ENCODE peak calls at places on chromosomes 7 and 10, in seven cellular contexts. I is WERI-Rb-1; W is lower lobe of right lung; C is GOT3; O is T-cell; T is skeletal muscle cell; V is naive thymus-derived CD8-positive, alpha-beta T cell. Q is an unnamed sample.

GRCh38 chr7:135380351-135380750 is 129.6 kb downstream of the CNOT4 start:
- DNase-seq in I (no peak), W (no peak), C (no peak), O (no peak), T (no peak), V (no peak), Q (no peak)

GRCh38 chr7:113263749-113264148 is 145.4 kb upstream of the SMIM30 start:
- DNase-seq in I (no peak), W (no peak), C (no peak), O (no peak), T (no peak), V (no peak), Q (no peak)

GRCh38 chr7:77759294-77759889 is 38.8 kb downstream of the TMEM60 start:
- DNase-seq in I (peak; percentile 51), W (no peak), C (no peak), O (peak; percentile 48), T (peak; percentile 25), V (peak; percentile 62), Q (peak; percentile 49)

GRCh38 chr10:52747680-52748079 is 24.9 kb downstream of the MBL2 start:
- DNase-seq in I (no peak), W (no peak), C (no peak), O (no peak), T (no peak), V (no peak), Q (no peak)

GRCh38 chr7:30865821-30866220 is 45.8 kb upstream of the AQP1 start:
- DNase-seq in I (no peak), W (no peak), C (no peak), O (no peak), T (no peak), V (no peak), Q (no peak)

GRCh38 chr7:86932038-86932512 is 127.4 kb downstream of the ELAPOR2 start:
- DNase-seq in I (no peak), W (no peak), C (no peak), O (no peak), T (peak; percentile 66), V (no peak), Q (no peak)

GRCh38 chr10:61289813-61290212 is 163.4 kb downstream of the TMEM26 start:
- DNase-seq in I (no peak), W (no peak), C (no peak), O (no peak), T (no peak), V (no peak), Q (no peak)

GRCh38 chr10:1358860-1359598 is 302.8 kb downstream of the WDR37 start:
- DNase-seq in I (no peak), W (no peak), C (no peak), O (no peak), T (no peak), V (no peak), Q (no peak)

GRCh38 chr7:142992427-142992826 is 30.3 kb upstream of the KEL start:
- DNase-seq in I (no peak), W (no peak), C (no peak), O (no peak), T (no peak), V (no peak), Q (no peak)

GRCh38 chr7:105521027-105521730 is 892 bp downstream of the PUS7 start:
- DNase-seq in I (peak; percentile 59), W (peak; percentile 82), C (peak; percentile 35), O (no peak), T (peak; percentile 4), V (no peak), Q (no peak)

GRCh38 chr10:61902448-61903183 is 1.1 kb downstream of the ARID5B start:
- DNase-seq in I (peak; percentile 27), W (peak; percentile 47), C (no peak), O (peak; percentile 56), T (no peak), V (peak; percentile 47), Q (no peak)

GRCh38 chr7:65953321-65953720 is 28.7 kb downstream of the GUSB start:
- DNase-seq in I (no peak), W (no peak), C (no peak), O (no peak), T (no peak), V (no peak), Q (no peak)

GRCh38 chr7:2120841-2121830 is 111.6 kb downstream of the MAD1L1 start:
- DNase-seq in I (no peak), W (no peak), C (no peak), O (no peak), T (no peak), V (no peak), Q (no peak)

GRCh38 chr10:8053446-8054242 is 844 bp upstream of the GATA3 start:
- DNase-seq in I (peak; percentile 49), W (peak; percentile 84), C (peak; percentile 28), O (peak; percentile 85), T (peak; percentile 7), V (peak; percentile 89), Q (no peak)

GRCh38 chr7:8261711-8262695 is at the start of gene ICA1:
- DNase-seq in I (peak; percentile 83), W (peak; percentile 80), C (no peak), O (peak; percentile 1), T (no peak), V (no peak), Q (no peak)

GRCh38 chr7:22269963-22270362 is 87.0 kb downstream of the RAPGEF5 start:
- DNase-seq in I (no peak), W (no peak), C (no peak), O (no peak), T (no peak), V (no peak), Q (no peak)

GRCh38 chr7:69880848-69881247 is 282.6 kb downstream of the AUTS2 start:
- DNase-seq in I (peak; percentile 70), W (no peak), C (no peak), O (no peak), T (no peak), V (no peak), Q (no peak)

GRCh38 chr7:43612599-43613589 is 30.0 kb downstream of the STK17A start:
- DNase-seq in I (no peak), W (no peak), C (no peak), O (no peak), T (peak; percentile 25), V (no peak), Q (no peak)

GRCh38 chr7:66683770-66684123 is 55.1 kb downstream of the KCTD7 start:
- DNase-seq in I (no peak), W (no peak), C (no peak), O (no peak), T (no peak), V (no peak), Q (no peak)

GRCh38 chr10:106795619-106796018 is 368.9 kb downstream of the SORCS1 start:
- DNase-seq in I (peak; percentile 58), W (no peak), C (no peak), O (no peak), T (no peak), V (no peak), Q (no peak)

GRCh38 chr10:110733256-110733952 is 89.3 kb downstream of the RBM20 start:
- DNase-seq in I (no peak), W (no peak), C (no peak), O (no peak), T (no peak), V (no peak), Q (no peak)

GRCh38 chr7:134071355-134072331 is 55.5 kb upstream of the LRGUK start:
- DNase-seq in I (no peak), W (no peak), C (no peak), O (no peak), T (no peak), V (no peak), Q (no peak)

GRCh38 chr7:133601607-133602006 is 348.7 kb downstream of the EXOC4 start:
- DNase-seq in I (no peak), W (no peak), C (no peak), O (no peak), T (no peak), V (no peak), Q (no peak)

GRCh38 chr10:29532256-29532878 is 102.4 kb downstream of the SVIL start:
- DNase-seq in I (no peak), W (no peak), C (no peak), O (no peak), T (no peak), V (no peak), Q (no peak)

GRCh38 chr7:118671149-118671548 is 446.6 kb downstream of the ANKRD7 start:
- DNase-seq in I (no peak), W (no peak), C (no peak), O (no peak), T (no peak), V (no peak), Q (no peak)

GRCh38 chr7:1673581-1674102 is 3.6 kb downstream of the ELFN1 start:
- DNase-seq in I (no peak), W (peak; percentile 28), C (no peak), O (no peak), T (no peak), V (no peak), Q (no peak)

GRCh38 chr10:5615263-5615820 is 51.1 kb downstream of the ASB13 start:
- DNase-seq in I (no peak), W (no peak), C (no peak), O (no peak), T (no peak), V (no peak), Q (no peak)

GRCh38 chr10:49161411-49161997 is 26.7 kb downstream of the TMEM273 start:
- DNase-seq in I (no peak), W (no peak), C (no peak), O (no peak), T (no peak), V (no peak), Q (no peak)

GRCh38 chr7:148838905-148839304 is 45.2 kb downstream of the EZH2 start:
- DNase-seq in I (no peak), W (no peak), C (no peak), O (no peak), T (no peak), V (no peak), Q (no peak)

GRCh38 chr10:126935263-126935946 is 30.2 kb downstream of the DOCK1 start:
- DNase-seq in I (no peak), W (no peak), C (no peak), O (no peak), T (no peak), V (no peak), Q (peak; percentile 21)

GRCh38 chr10:12097791-12098190 is 29.0 kb downstream of the DHTKD1 start:
- DNase-seq in I (no peak), W (no peak), C (no peak), O (no peak), T (no peak), V (no peak), Q (no peak)

GRCh38 chr10:49734676-49735075 is 27.4 kb downstream of the OGDHL start:
- DNase-seq in I (no peak), W (no peak), C (no peak), O (no peak), T (no peak), V (no peak), Q (no peak)

GRCh38 chr7:152178405-152179058 is 153.1 kb downstream of the GALNT11 start:
- DNase-seq in I (no peak), W (no peak), C (no peak), O (no peak), T (no peak), V (no peak), Q (no peak)

GRCh38 chr10:59177031-59177861 is 803 bp downstream of the PHYHIPL start:
- DNase-seq in I (peak; percentile 63), W (peak; percentile 21), C (no peak), O (no peak), T (peak; percentile 52), V (no peak), Q (peak; percentile 51)

GRCh38 chr10:4650109-4650508 is 175.9 kb upstream of the AKR1E2 start:
- DNase-seq in I (no peak), W (no peak), C (no peak), O (no peak), T (no peak), V (no peak), Q (no peak)

GRCh38 chr10:93079663-93080349 is 6.1 kb downstream of the CYP26A1 start:
- DNase-seq in I (no peak), W (no peak), C (no peak), O (no peak), T (no peak), V (no peak), Q (no peak)

GRCh38 chr10:79181680-79182079 is 112.9 kb downstream of the ZMIZ1 start:
- DNase-seq in I (peak; percentile 81), W (no peak), C (no peak), O (no peak), T (no peak), V (no peak), Q (no peak)

GRCh38 chr10:122258136-122259074 is 12.7 kb upstream of the BTBD16 start:
- DNase-seq in I (no peak), W (no peak), C (no peak), O (no peak), T (no peak), V (no peak), Q (no peak)